ENCODE peak calls at places on chromosomes 7 and 10, in six cellular contexts. A, X, U, B, L and N are unnamed samples.

GRCh38 chr7:155205368-155206285 is 92.1 kb upstream of the INSIG1 start:
- DNase-seq in A (peak; percentile 91), X (peak; percentile 59), U (peak; percentile 97), B (peak; percentile 52), L (peak; percentile 55), N (peak; percentile 91)

GRCh38 chr7:83528925-83529423 is 120.0 kb downstream of the SEMA3E start:
- DNase-seq in A (no peak), X (no peak), U (no peak), B (no peak), L (no peak), N (no peak)

GRCh38 chr10:119597405-119598186 is 832 bp upstream of the TIAL1 start:
- DNase-seq in A (no peak), X (no peak), U (no peak), B (no peak), L (no peak), N (peak; percentile 49)

GRCh38 chr7:84688671-84689070 is 494.1 kb upstream of the SEMA3A start:
- DNase-seq in A (peak; percentile 77), X (no peak), U (peak; percentile 75), B (no peak), L (no peak), N (no peak)

GRCh38 chr10:22320591-22321155 is at the start of gene BMI1:
- DNase-seq in A (peak; percentile 57), X (no peak), U (peak; percentile 60), B (peak; percentile 85), L (peak; percentile 54), N (peak; percentile 71)

GRCh38 chr7:29471444-29472138 is 92.0 kb upstream of the PRR15 start:
- DNase-seq in A (no peak), X (no peak), U (no peak), B (no peak), L (no peak), N (no peak)

GRCh38 chr10:35336084-35336831 is at the start of gene CCNY:
- DNase-seq in A (peak; percentile 80), X (no peak), U (peak; percentile 67), B (peak; percentile 73), L (peak; percentile 65), N (peak; percentile 87)

GRCh38 chr10:49000437-49001398 is 61.1 kb upstream of the LRRC18 start:
- DNase-seq in A (no peak), X (no peak), U (no peak), B (no peak), L (no peak), N (no peak)

GRCh38 chr10:310976-311639 is 175.9 kb downstream of the ZMYND11 start:
- DNase-seq in A (no peak), X (no peak), U (no peak), B (no peak), L (no peak), N (no peak)

GRCh38 chr10:97081621-97082235 is 104.0 kb downstream of the SLIT1 start:
- DNase-seq in A (peak; percentile 73), X (no peak), U (peak; percentile 57), B (peak; percentile 71), L (peak; percentile 85), N (peak; percentile 83)

GRCh38 chr7:155281411-155281969 is 16.2 kb upstream of the INSIG1 start:
- DNase-seq in A (no peak), X (no peak), U (no peak), B (no peak), L (no peak), N (no peak)

GRCh38 chr10:124562425-124563060 is 100.9 kb downstream of the LHPP start:
- DNase-seq in A (peak; percentile 71), X (peak; percentile 9), U (no peak), B (no peak), L (no peak), N (no peak)

GRCh38 chr10:113473851-113474250 is 79.0 kb upstream of the HABP2 start:
- DNase-seq in A (no peak), X (no peak), U (no peak), B (no peak), L (no peak), N (no peak)

GRCh38 chr10:102597131-102597891 is 47.0 kb upstream of the TRIM8 start:
- DNase-seq in A (no peak), X (no peak), U (peak; percentile 53), B (no peak), L (no peak), N (no peak)

DNA sequence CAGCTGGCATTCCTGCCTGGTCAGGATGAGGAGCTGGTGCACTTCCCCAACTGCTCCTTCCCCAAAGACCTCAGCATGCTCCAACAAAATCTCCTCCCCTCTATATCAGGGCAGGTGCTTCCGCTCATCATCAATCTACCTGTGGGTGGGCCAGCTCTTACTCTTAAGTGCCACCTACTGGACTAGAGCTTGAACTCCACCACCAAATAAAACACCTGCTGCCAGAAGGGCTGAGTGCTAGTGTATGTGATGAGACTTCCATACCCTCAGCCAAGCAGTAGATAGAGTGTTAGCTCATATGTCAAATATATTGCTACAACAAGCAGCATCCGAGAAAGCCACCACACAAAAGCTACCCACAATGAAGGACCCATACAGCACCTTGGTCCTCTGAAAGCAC is 264.3 kb downstream of the RNLS start:
- DNase-seq in A (peak; percentile 23), X (no peak), U (no peak), B (no peak), L (peak; percentile 30), N (no peak)
- TF ChIP-seq CTCF in A (peak; percentile 32), X (peak; percentile 44), U (peak; percentile 10), B (no peak), L (peak; percentile 31), N (no peak)

DNA sequence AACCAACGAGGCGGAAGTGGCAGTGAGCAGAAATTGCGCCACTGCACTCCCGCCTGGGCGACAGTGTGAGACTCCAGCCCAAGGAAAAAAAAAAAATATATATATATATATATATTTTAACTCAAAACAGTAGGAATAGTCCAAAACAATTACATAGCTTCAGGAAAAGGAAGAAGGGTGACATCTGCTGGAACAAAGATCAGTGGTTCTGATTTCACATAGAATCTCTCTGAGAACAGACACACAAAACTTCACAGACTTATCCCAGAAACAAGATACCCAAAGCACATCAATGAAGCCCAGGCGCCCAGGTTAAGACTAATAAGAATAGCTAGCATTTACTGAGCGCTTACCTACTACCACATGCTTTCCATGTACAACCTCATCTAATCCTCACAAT is 45.0 kb downstream of the DNMBP start:
- DNase-seq in A (no peak), X (no peak), U (peak; percentile 74), B (no peak), L (no peak), N (no peak)
- TF ChIP-seq CTCF in A (no peak), X (no peak), U (no peak), B (no peak), L (no peak), N (no peak)

DNA sequence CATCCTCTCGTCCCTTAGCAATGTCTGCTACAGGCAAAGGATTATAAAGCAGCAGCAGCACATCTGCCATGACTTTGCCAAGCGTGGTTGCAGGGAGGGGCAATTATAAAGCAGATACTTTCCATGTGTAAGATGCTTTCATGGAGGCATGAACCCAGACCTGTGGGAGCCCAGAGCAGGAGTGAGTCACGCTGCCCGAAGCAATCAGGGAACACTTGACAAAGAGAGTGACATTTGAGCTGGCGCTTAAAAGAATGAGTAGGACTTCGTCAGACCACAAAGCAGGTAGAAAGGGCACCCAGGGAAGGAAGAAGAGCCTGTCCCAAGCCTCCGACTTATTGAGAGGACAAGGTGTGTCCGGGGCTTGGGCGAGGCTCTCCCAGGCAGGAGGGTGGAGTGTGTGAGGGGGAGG is 147.2 kb downstream of the MYOF start:
- DNase-seq in A (peak; percentile 95), X (peak; percentile 93), U (no peak), B (no peak), L (no peak), N (no peak)
- TF ChIP-seq CTCF in A (no peak), X (no peak), U (no peak), B (no peak), L (no peak), N (no peak)

DNA sequence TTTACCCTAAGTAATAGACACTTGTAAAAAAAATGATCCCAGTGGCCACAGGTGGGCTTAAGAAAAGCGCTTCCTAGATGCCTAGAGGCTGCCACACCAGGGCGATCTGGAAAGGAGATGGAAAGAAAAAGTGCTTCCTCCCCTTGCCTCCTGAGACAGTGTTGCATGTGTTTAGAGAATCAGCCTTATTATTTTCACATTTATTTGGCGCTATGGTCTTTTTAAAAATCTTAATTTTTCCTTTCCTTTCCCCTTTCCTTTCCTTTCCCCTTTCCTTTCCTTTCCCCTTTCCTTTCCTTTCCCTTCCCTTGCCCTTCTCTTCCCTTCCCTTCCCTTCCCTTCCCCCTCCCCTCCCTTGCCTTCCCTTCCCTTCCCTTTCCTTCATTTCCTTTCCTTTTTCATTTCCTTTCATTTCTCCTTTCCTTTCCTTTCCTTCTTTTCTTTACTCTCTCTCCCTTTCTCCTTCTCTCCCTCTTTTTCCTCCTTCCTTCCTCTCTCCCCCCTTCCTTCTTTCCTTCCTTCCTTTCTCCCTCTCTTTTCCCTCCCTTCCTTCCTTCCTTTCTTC is 7.1 kb upstream of the MKX start:
- DNase-seq in A (no peak), X (no peak), U (no peak), B (no peak), L (no peak), N (no peak)
- TF ChIP-seq CTCF in A (no peak), X (no peak), U (no peak), B (no peak), L (no peak), N (no peak)

GRCh38 chr7:119177863-119178262 is 953.4 kb downstream of the ANKRD7 start:
- DNase-seq in A (no peak), X (no peak), U (no peak), B (no peak), L (no peak), N (no peak)

GRCh38 chr7:119172043-119172442 is 947.5 kb downstream of the ANKRD7 start:
- DNase-seq in A (no peak), X (no peak), U (no peak), B (no peak), L (no peak), N (no peak)

DNA sequence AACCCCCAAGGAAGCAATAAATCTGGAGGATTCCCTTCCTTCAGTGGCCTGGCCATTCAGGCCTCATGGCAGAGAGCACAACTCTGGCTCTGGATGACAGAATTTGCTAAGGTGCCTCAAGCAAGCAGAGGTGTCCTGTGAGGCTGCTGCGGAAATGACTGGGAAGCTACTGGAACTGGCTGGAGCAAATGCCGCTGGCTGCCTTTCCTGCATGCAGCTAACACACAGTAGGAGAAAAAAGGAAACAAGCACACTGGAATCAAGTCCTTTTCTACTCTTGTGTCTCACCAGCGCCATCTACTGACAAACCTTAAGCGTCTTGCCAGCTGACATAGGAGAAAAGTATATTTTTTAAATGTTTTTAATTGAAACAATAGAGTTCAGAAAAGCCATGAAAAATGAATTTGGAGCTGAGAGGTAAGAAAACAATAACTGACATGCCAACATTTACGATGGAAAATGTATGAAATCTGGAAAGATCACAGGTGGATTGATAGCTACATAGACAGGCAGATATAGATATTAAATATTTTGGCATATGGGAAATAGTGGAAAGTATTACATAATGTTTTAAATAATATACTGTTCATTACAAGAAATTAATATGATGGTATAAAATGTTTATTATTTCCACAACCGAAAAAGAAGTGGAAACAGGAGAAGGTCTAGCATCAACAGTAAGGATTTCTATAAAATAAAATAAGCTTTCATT is 951.6 kb downstream of the ANKRD7 start:
- DNase-seq in A (peak; percentile 84), X (peak; percentile 28), U (peak; percentile 34), B (peak; percentile 31), L (peak; percentile 78), N (peak; percentile 15)
- TF ChIP-seq CTCF in A (peak; percentile 89), X (peak; percentile 76), U (peak; percentile 65), B (peak; percentile 23), L (peak; percentile 70), N (peak; percentile 70)